ENCODE peak calls at places on chromosome 16, in four cellular contexts. F is tibial nerve, P is iris pigment epithelial cell, A is iPS DF 6.9. L is an unnamed sample.

GRCh38 chr16:50311891-50312501 is 45.6 kb downstream of the ADCY7 start:
- DNase-seq in F (no peak), P (no peak), A (no peak), L (no peak)

GRCh38 chr16:23293016-23293415 is 9.1 kb upstream of the SCNN1B start:
- DNase-seq in F (no peak), P (no peak), A (no peak), L (no peak)

GRCh38 chr16:70778901-70779309 is 22.1 kb downstream of the VAC14 start:
- DNase-seq in F (peak; percentile 91), P (peak; percentile 81), A (no peak), L (peak; percentile 87)

GRCh38 chr16:50067290-50067853 is 1.6 kb downstream of the HEATR3 start:
- DNase-seq in F (peak; percentile 18), P (peak; percentile 72), A (no peak), L (no peak)

GRCh38 chr16:64478258-64478906 is 643.5 kb downstream of the CDH11 start:
- DNase-seq in F (no peak), P (peak; percentile 68), A (no peak), L (no peak)

GRCh38 chr16:30113031-30113710 is at the start of gene GDPD3:
- DNase-seq in F (no peak), P (no peak), A (no peak), L (peak; percentile 55)

GRCh38 chr16:53775106-53775820 is 71.3 kb downstream of the FTO start:
- DNase-seq in F (no peak), P (no peak), A (no peak), L (no peak)

GRCh38 chr16:24838554-24839266 is 7.1 kb upstream of the SLC5A11 start:
- DNase-seq in F (peak; percentile 39), P (peak; percentile 75), A (no peak), L (no peak)

GRCh38 chr16:71373073-71373472 is 14.6 kb downstream of the CALB2 start:
- DNase-seq in F (no peak), P (peak; percentile 69), A (no peak), L (no peak)

GRCh38 chr16:1080801-1081733 is 8.5 kb downstream of the SSTR5 start:
- DNase-seq in F (no peak), P (no peak), A (no peak), L (no peak)

L was measured in H1.